ENCODE peak calls at places on chromosome 22, in seven cellular contexts. J is Calu3, I is right lobe of liver, R is tibial nerve, Z is fibroblast of villous mesenchyme, B is K562, O is brain microvascular endothelial cell. C is an unnamed sample.

GRCh38 chr22:22753526-22754267 is 109.3 kb downstream of the GGTLC2 start:
- DNase-seq in J (peak), R (no peak), O (peak), B (peak), Z (peak), I (peak), C (peak)

GRCh38 chr22:43014062-43014875 is 680 bp downstream of the PACSIN2 start:
- DNase-seq in Z (peak), O (no peak), R (no peak), I (peak), J (peak), B (peak), C (no peak)

GRCh38 chr22:22576244-22576988 is 17.4 kb upstream of the PRAME start:
- DNase-seq in B (peak), J (peak), I (peak), O (peak), R (no peak), Z (peak), C (no peak)

GRCh38 chr22:40603088-40603605 is 33.4 kb downstream of the MRTFA start:
- DNase-seq in R (no peak), J (no peak), Z (peak), O (peak), B (no peak), I (no peak), C (no peak)

GRCh38 chr22:43477151-43477725 is 65.4 kb downstream of the MPPED1 start:
- DNase-seq in R (no peak), Z (no peak), O (no peak), B (no peak), J (no peak), I (no peak), C (no peak)

GRCh38 chr22:50314455-50315288 is 7.2 kb upstream of the PLXNB2 start:
- DNase-seq in Z (no peak), B (peak), O (no peak), J (no peak), R (no peak), I (peak), C (no peak)

GRCh38 chr22:36852056-36852973 is 8.5 kb upstream of the NCF4 start:
- DNase-seq in O (no peak), B (no peak), Z (no peak), R (no peak), I (no peak), J (no peak), C (no peak)

GRCh38 chr22:19233189-19233661 is 54.7 kb upstream of the SLC25A1 start:
- DNase-seq in J (no peak), I (no peak), Z (no peak), O (no peak), R (no peak), B (no peak), C (no peak)

GRCh38 chr22:46518038-46518437 is 19.4 kb downstream of the CELSR1 start:
- DNase-seq in J (no peak), I (no peak), R (no peak), O (no peak), Z (no peak), B (no peak), C (no peak)

GRCh38 chr22:38465673-38466490 is 2.0 kb upstream of the KDELR3 start:
- DNase-seq in I (no peak), B (no peak), Z (no peak), O (no peak), R (no peak), J (no peak), C (no peak)

GRCh38 chr22:17133137-17133536 is 12.0 kb upstream of the TMEM121B start:
- DNase-seq in R (no peak), B (no peak), I (no peak), J (no peak), Z (no peak), O (no peak), C (no peak)

GRCh38 chr22:26322179-26322905 is 106.7 kb upstream of the ASPHD2 start:
- DNase-seq in Z (peak), O (peak), B (no peak), J (no peak), R (no peak), I (no peak), C (no peak)

GRCh38 chr22:37303821-37304274 is 21.5 kb downstream of the CYTH4 start:
- DNase-seq in B (peak), R (no peak), J (peak), Z (peak), I (no peak), O (peak), C (no peak)

GRCh38 chr22:20937031-20937793 is 20.0 kb downstream of the CRKL start:
- DNase-seq in R (no peak), O (no peak), B (no peak), J (no peak), I (peak), Z (no peak), C (no peak)

GRCh38 chr22:46528121-46528610 is 9.3 kb downstream of the CELSR1 start:
- DNase-seq in O (peak), I (no peak), J (peak), Z (peak), B (no peak), R (no peak), C (no peak)

GRCh38 chr22:50520826-50521453 is 4.5 kb downstream of the SCO2 start:
- DNase-seq in R (no peak), B (no peak), Z (no peak), I (no peak), J (no peak), O (no peak), C (no peak)

GRCh38 chr22:20427104-20427944 is 10.3 kb downstream of the SCARF2 start:
- DNase-seq in B (no peak), I (no peak), R (no peak), J (no peak), Z (no peak), O (no peak), C (peak)

GRCh38 chr22:37163618-37164534 is 14.2 kb upstream of the IL2RB start:
- DNase-seq in I (no peak), B (no peak), Z (no peak), R (no peak), J (no peak), O (no peak), C (no peak)

GRCh38 chr22:46071451-46072029 is 78.8 kb upstream of the PPARA start:
- DNase-seq in Z (peak), B (no peak), O (peak), J (peak), I (peak), R (peak), C (no peak)

GRCh38 chr22:46965552-46966494 is 203.4 kb downstream of the TBC1D22A start:
- DNase-seq in Z (no peak), I (no peak), B (no peak), J (no peak), R (no peak), O (no peak), C (no peak)

GRCh38 chr22:50586416-50586815 is 3.8 kb upstream of the CHKB start:
- DNase-seq in O (no peak), Z (no peak), R (no peak), J (no peak), B (no peak), I (no peak), C (no peak)

GRCh38 chr22:49948958-49949913 is 11.3 kb upstream of the PIM3 start:
- DNase-seq in J (peak), Z (no peak), O (no peak), I (peak), R (no peak), B (peak), C (no peak)

GRCh38 chr22:21657361-21658118 is 8.3 kb upstream of the PPIL2 start:
- DNase-seq in R (no peak), Z (peak), I (peak), B (peak), O (no peak), J (peak), C (peak)

GRCh38 chr22:42949159-42949558 is 65.8 kb downstream of the PACSIN2 start:
- DNase-seq in B (no peak), I (no peak), J (no peak), R (no peak), Z (peak), O (peak), C (no peak)

GRCh38 chr22:37193629-37194191 is 5.7 kb upstream of the C1QTNF6 start:
- DNase-seq in Z (peak), R (no peak), B (peak), O (no peak), I (no peak), J (no peak), C (no peak)

GRCh38 chr22:29203456-29203855 is 2.2 kb upstream of the EMID1 start:
- DNase-seq in B (peak), R (no peak), Z (no peak), O (no peak), J (no peak), I (no peak), C (no peak)

GRCh38 chr22:38238519-38239051 is 34.2 kb downstream of the TMEM184B start:
- DNase-seq in J (no peak), B (no peak), R (no peak), O (no peak), I (no peak), Z (no peak), C (no peak)

GRCh38 chr22:40679964-40680818 is 907 bp downstream of the MCHR1 start:
- DNase-seq in I (no peak), Z (peak), R (no peak), B (no peak), J (no peak), O (peak), C (peak)

GRCh38 chr22:43385770-43386641 is 25.8 kb upstream of the MPPED1 start:
- DNase-seq in J (peak), Z (peak), O (peak), I (peak), R (peak), B (peak), C (peak)

GRCh38 chr22:27717094-27717493 is 84.5 kb downstream of the MN1 start:
- DNase-seq in I (no peak), R (no peak), Z (no peak), J (no peak), O (no peak), B (no peak), C (no peak)
- TF ChIP-seq CTCF in I (no peak), R (no peak), Z (no peak), J (no peak), O (no peak), B (no peak), C (no peak)

GRCh38 chr22:48895341-48895740 is 932.3 kb downstream of the BRD1 start:
- DNase-seq in I (no peak), Z (no peak), O (no peak), J (no peak), B (no peak), R (no peak), C (no peak)
- TF ChIP-seq CTCF in I (no peak), Z (no peak), O (no peak), J (no peak), B (no peak), R (no peak), C (no peak)

DNA sequence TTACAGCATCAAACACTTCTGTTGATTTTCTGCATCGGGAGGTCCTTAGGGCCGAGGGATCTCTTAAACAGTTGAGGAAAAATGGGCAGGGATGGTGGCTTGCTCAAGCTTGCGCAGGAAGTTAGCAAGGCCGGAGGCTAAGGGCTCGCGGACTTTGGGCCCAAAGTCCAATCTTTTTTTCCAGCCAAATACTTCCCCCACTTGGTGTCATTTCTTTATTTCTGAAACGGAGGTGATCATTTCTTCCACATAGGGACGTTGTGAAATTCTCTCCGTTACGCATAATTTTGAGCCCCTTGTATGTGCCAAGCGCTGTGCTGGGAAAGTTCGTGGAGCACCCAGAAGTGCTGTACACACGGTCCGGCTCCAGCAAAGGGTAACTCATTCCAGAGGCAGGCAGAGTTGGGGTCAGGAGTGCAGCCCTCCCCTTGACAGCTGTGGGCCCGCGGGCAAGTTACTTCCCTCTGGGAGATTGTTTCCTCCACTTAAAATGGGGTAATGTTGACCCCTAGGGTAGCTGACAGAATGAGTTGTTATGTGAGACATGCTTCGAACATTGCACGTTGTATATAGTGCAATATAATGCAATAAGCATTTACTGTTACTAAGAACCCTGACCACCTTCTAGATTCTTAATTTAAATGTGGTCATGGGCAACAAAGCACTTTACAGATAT is 837 bp downstream of the MIEF1 start:
- DNase-seq in J (no peak), I (no peak), B (no peak), O (no peak), Z (no peak), R (no peak), C (no peak)
- TF ChIP-seq CTCF in J (no peak), I (no peak), B (no peak), O (no peak), Z (no peak), R (no peak), C (no peak)

GRCh38 chr22:44729391-44730012 is 22.9 kb upstream of the ARHGAP8 start:
- DNase-seq in O (peak), J (no peak), B (no peak), R (no peak), Z (peak), I (peak), C (no peak)
- TF ChIP-seq CTCF in O (peak), J (no peak), B (no peak), R (peak), Z (peak), I (no peak), C (no peak)

GRCh38 chr22:30602049-30602448 is 4.9 kb upstream of the TCN2 start:
- DNase-seq in O (peak), B (no peak), R (no peak), J (peak), I (no peak), Z (peak), C (no peak)
- TF ChIP-seq CTCF in O (peak), B (peak), R (no peak), J (peak), I (peak), Z (peak), C (peak)

DNA sequence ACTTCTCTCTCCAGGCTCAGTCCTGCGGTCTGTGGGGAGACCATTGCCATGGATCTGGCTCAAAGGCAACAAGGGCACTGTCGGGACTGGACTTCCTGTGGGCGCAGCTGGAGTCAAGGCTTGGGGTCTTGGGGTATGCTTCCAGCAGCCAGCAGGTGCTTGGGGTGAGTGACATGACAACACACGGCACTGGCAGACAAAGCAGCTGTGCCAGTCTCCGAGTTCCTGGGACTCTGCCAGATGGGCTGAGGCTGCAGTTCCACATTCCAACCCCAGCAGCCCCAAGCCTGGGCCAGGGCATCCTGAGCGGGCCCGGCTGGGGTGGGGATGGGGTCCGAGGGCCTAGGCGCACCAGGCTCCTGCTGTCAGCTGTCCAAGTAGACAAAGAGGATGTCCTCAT is 12.3 kb downstream of the GUCD1 start:
- DNase-seq in B (no peak), R (no peak), I (peak), Z (no peak), J (no peak), O (no peak), C (no peak)
- TF ChIP-seq CTCF in B (no peak), R (no peak), I (no peak), Z (no peak), J (no peak), O (no peak), C (no peak)

C was measured in D721Med.